ENCODE peak calls at places on chromosomes 3 and 15, in nine cellular contexts. X is CD4-positive, alpha-beta memory T cell; W is HuH-7; V is neuronal stem cell; G is activated T-cell treated with anti-CD3 and anti-CD28 coated beads, Interleukin-2, amount 50 U/mL, for 4 hours; U is neural crest cell; B is stimulated activated CD4-positive, alpha-beta T cell treated with anti-CD3 and anti-CD28 coated beads, Interleukin-4, amount 100 ng/mL, for 4 hours; C is dermis microvascular lymphatic vessel endothelial cell; L is nephron progenitor cell. O is an unnamed sample.

GRCh38 chr3:188052229-188052965 is 101.6 kb upstream of the LPP start:
- DNase-seq in C (no peak), W (peak; percentile 25), B (no peak), G (no peak), L (peak; percentile 62), X (no peak), V (peak; percentile 35), U (peak; percentile 45), O (no peak)

GRCh38 chr15:60372223-60372622 is 25.6 kb downstream of the ANXA2 start:
- DNase-seq in U (no peak), B (no peak), L (no peak), G (no peak), X (no peak), V (no peak), C (no peak), W (no peak), O (no peak)

GRCh38 chr15:66405605-66406004 is 18.9 kb downstream of the MAP2K1 start:
- DNase-seq in C (no peak), V (no peak), U (no peak), L (no peak), W (no peak), B (no peak), G (no peak), X (no peak), O (no peak)

GRCh38 chr15:67105065-67105951 is 39.9 kb downstream of the SMAD3 start:
- DNase-seq in G (no peak), W (peak; percentile 69), U (no peak), L (no peak), X (no peak), V (no peak), C (no peak), B (no peak), O (peak; percentile 86)

GRCh38 chr3:163773136-163773535 is 1305.2 kb downstream of the SI start:
- DNase-seq in B (no peak), C (no peak), L (no peak), W (no peak), X (no peak), U (no peak), G (no peak), V (no peak), O (peak; percentile 42)

GRCh38 chr3:147846854-147847453 is 437.8 kb downstream of the ZIC1 start:
- DNase-seq in W (no peak), V (peak; percentile 55), B (no peak), X (no peak), C (no peak), U (no peak), G (no peak), L (no peak), O (no peak)

GRCh38 chr15:101608182-101608581 is 44.0 kb downstream of the TM2D3 start:
- DNase-seq in X (no peak), G (no peak), L (no peak), B (no peak), V (no peak), W (peak; percentile 44), C (no peak), U (no peak), O (no peak)

GRCh38 chr3:187979543-187979942 is 174.4 kb upstream of the LPP start:
- DNase-seq in L (no peak), C (no peak), B (no peak), V (no peak), G (no peak), X (peak; percentile 48), W (no peak), U (no peak), O (no peak)

GRCh38 chr3:182740710-182741109 is 52.6 kb upstream of the ATP11B start:
- DNase-seq in B (no peak), U (no peak), G (no peak), C (peak; percentile 42), W (no peak), X (no peak), L (no peak), V (no peak), O (peak; percentile 76)

GRCh38 chr3:65600888-65601287 is 437.8 kb downstream of the MAGI1 start:
- DNase-seq in C (no peak), X (no peak), L (no peak), G (no peak), U (no peak), B (no peak), W (no peak), V (no peak), O (no peak)

GRCh38 chr3:56453027-56453426 is 15.2 kb downstream of the ERC2 start:
- DNase-seq in C (no peak), U (no peak), G (no peak), L (no peak), W (no peak), V (no peak), B (no peak), X (no peak), O (no peak)

GRCh38 chr3:117399311-117400068 is 689.9 kb downstream of the TUSC7 start:
- DNase-seq in W (no peak), V (peak; percentile 17), X (no peak), G (no peak), C (no peak), L (no peak), B (no peak), U (no peak), O (no peak)

GRCh38 chr15:29812384-29812694 is 9.9 kb downstream of the TJP1 start:
- DNase-seq in C (no peak), U (no peak), L (no peak), B (no peak), X (no peak), V (no peak), W (no peak), G (no peak), O (no peak)

GRCh38 chr3:69951616-69952015 is 47.9 kb upstream of the SAMMSON start:
- DNase-seq in W (no peak), V (no peak), U (no peak), X (no peak), G (no peak), L (no peak), B (no peak), C (no peak), O (no peak)

GRCh38 chr15:62736756-62737155 is 305.8 kb upstream of the TPM1 start:
- DNase-seq in B (no peak), L (no peak), V (no peak), W (no peak), C (no peak), G (no peak), X (no peak), U (no peak), O (no peak)

GRCh38 chr3:129934234-129935123 is 40.0 kb upstream of the TRH start:
- DNase-seq in C (no peak), L (peak; percentile 55), V (peak; percentile 57), G (peak; percentile 14), W (peak; percentile 62), X (peak; percentile 27), U (peak; percentile 43), B (peak; percentile 15), O (peak; percentile 22)

GRCh38 chr3:29871087-29871486 is 590.2 kb downstream of the RBMS3 start:
- DNase-seq in X (no peak), W (peak; percentile 18), U (no peak), B (no peak), G (no peak), L (no peak), V (no peak), C (no peak), O (no peak)

GRCh38 chr3:105526349-105527111 is 159.8 kb downstream of the ALCAM start:
- DNase-seq in V (no peak), B (no peak), G (no peak), X (no peak), U (no peak), L (no peak), W (no peak), C (no peak), O (peak; percentile 47)

GRCh38 chr3:55169608-55170010 is 241.8 kb upstream of the LRTM1 start:
- DNase-seq in V (no peak), C (no peak), X (no peak), W (no peak), B (no peak), G (no peak), U (no peak), L (no peak), O (peak; percentile 51)

GRCh38 chr3:187684880-187685279 is 14.7 kb upstream of the SST start:
- DNase-seq in C (no peak), U (no peak), B (no peak), L (no peak), G (no peak), X (no peak), V (no peak), W (no peak), O (no peak)

GRCh38 chr3:43638594-43639447 is 17.0 kb upstream of the ANO10 start:
- DNase-seq in L (no peak), U (no peak), C (no peak), V (no peak), G (peak; percentile 17), X (peak; percentile 14), B (peak; percentile 20), W (no peak), O (peak; percentile 79)

GRCh38 chr3:43389388-43390254 is 103.3 kb downstream of the SNRK start:
- DNase-seq in X (peak; percentile 84), B (peak; percentile 21), V (no peak), C (peak; percentile 96), W (no peak), L (no peak), G (peak; percentile 62), U (no peak), O (peak; percentile 29)

GRCh38 chr3:113117511-113118302 is 93.7 kb upstream of the BOC start:
- DNase-seq in G (no peak), U (no peak), C (no peak), W (no peak), V (no peak), L (no peak), X (no peak), B (no peak), O (no peak)

GRCh38 chr3:64262574-64263114 is 37.4 kb upstream of the PRICKLE2 start:
- DNase-seq in U (no peak), L (no peak), X (no peak), W (no peak), G (no peak), C (peak; percentile 7), V (no peak), B (no peak), O (no peak)

GRCh38 chr3:60839242-60839641 is 412.0 kb downstream of the FHIT start:
- DNase-seq in X (no peak), W (no peak), B (no peak), C (no peak), U (no peak), G (no peak), L (no peak), V (peak; percentile 1), O (no peak)

GRCh38 chr15:61841461-61841860 is 218.8 kb downstream of the VPS13C start:
- DNase-seq in G (no peak), B (no peak), U (no peak), X (no peak), V (no peak), C (peak; percentile 57), W (no peak), L (no peak), O (no peak)

GRCh38 chr3:65751123-65751700 is 287.5 kb downstream of the MAGI1 start:
- DNase-seq in X (no peak), B (no peak), V (peak; percentile 71), G (no peak), L (peak; percentile 68), C (peak; percentile 4), W (peak; percentile 17), U (peak; percentile 80), O (peak; percentile 4)

GRCh38 chr3:126083913-126084514 is at the start of gene SLC41A3:
- DNase-seq in U (peak; percentile 73), G (peak; percentile 80), B (peak; percentile 88), L (peak; percentile 90), C (peak; percentile 45), V (peak; percentile 76), X (peak; percentile 89), W (peak; percentile 88), O (peak; percentile 71)

GRCh38 chr3:156535162-156535627 is 19.7 kb downstream of the SSR3 start:
- DNase-seq in L (no peak), B (no peak), U (peak; percentile 12), G (no peak), C (peak; percentile 70), W (peak; percentile 37), X (no peak), V (no peak), O (peak; percentile 98)

GRCh38 chr3:126344380-126345041 is 12.7 kb downstream of the KLF15 start:
- DNase-seq in V (no peak), G (no peak), C (no peak), U (no peak), B (no peak), X (no peak), W (no peak), L (peak; percentile 1), O (no peak)

GRCh38 chr3:38843898-38844297 is 27.9 kb upstream of the SCN10A start:
- DNase-seq in G (no peak), U (no peak), B (no peak), C (peak; percentile 70), V (peak; percentile 39), L (no peak), W (peak; percentile 20), X (no peak), O (no peak)

O was measured in Caki2.